ENCODE peak calls at places on chromosomes 12 and 14, in four cellular contexts. One of them, this sample, is unnamed.

GRCh38 chr14:100529561-100530031 is 57.6 kb downstream of the BEGAIN start:
- DNase-seq in IMR-90: no peak
- DNase-seq in body of pancreas: peak; percentile 1
- DNase-seq in CD8-positive, alpha-beta T cell: no peak
- DNase-seq in this sample: no peak

GRCh38 chr12:49519574-49519936 is 19.3 kb upstream of the KCNH3 start:
- DNase-seq in IMR-90: no peak
- DNase-seq in body of pancreas: no peak
- DNase-seq in CD8-positive, alpha-beta T cell: no peak
- DNase-seq in this sample: no peak

GRCh38 chr12:64639466-64639865 is 29.2 kb downstream of the RASSF3 start:
- DNase-seq in IMR-90: no peak
- DNase-seq in body of pancreas: peak; percentile 46
- DNase-seq in CD8-positive, alpha-beta T cell: no peak
- DNase-seq in this sample: no peak

GRCh38 chr12:94795520-94795919 is 145.2 kb upstream of the TMCC3 start:
- DNase-seq in IMR-90: peak; percentile 53
- DNase-seq in body of pancreas: no peak
- DNase-seq in CD8-positive, alpha-beta T cell: no peak
- DNase-seq in this sample: no peak

GRCh38 chr12:27140478-27140969 is 58.1 kb upstream of the C12orf71 start:
- DNase-seq in IMR-90: no peak
- DNase-seq in body of pancreas: no peak
- DNase-seq in CD8-positive, alpha-beta T cell: no peak
- DNase-seq in this sample: no peak

GRCh38 chr14:103393687-103394626 is 8.7 kb downstream of the MARK3 start:
- DNase-seq in IMR-90: peak; percentile 53
- DNase-seq in body of pancreas: peak; percentile 54
- DNase-seq in CD8-positive, alpha-beta T cell: no peak
- DNase-seq in this sample: no peak

GRCh38 chr14:103073876-103074698 is 9.9 kb upstream of the LBHD2 start:
- DNase-seq in IMR-90: no peak
- DNase-seq in body of pancreas: no peak
- DNase-seq in CD8-positive, alpha-beta T cell: no peak
- DNase-seq in this sample: no peak

GRCh38 chr12:115988629-115989563 is 288.6 kb downstream of the MED13L start:
- DNase-seq in IMR-90: peak; percentile 33
- DNase-seq in body of pancreas: no peak
- DNase-seq in CD8-positive, alpha-beta T cell: no peak
- DNase-seq in this sample: no peak

GRCh38 chr12:34205401-34205800 is 183.1 kb downstream of the ALG10 start:
- DNase-seq in IMR-90: no peak
- DNase-seq in body of pancreas: no peak
- DNase-seq in CD8-positive, alpha-beta T cell: no peak
- DNase-seq in this sample: no peak

GRCh38 chr14:63051966-63052365 is 6.7 kb upstream of the KCNH5 start:
- DNase-seq in IMR-90: no peak
- DNase-seq in body of pancreas: no peak
- DNase-seq in CD8-positive, alpha-beta T cell: no peak
- DNase-seq in this sample: no peak

GRCh38 chr12:63948211-63948610 is 103.7 kb downstream of the SRGAP1 start:
- DNase-seq in IMR-90: no peak
- DNase-seq in body of pancreas: no peak
- DNase-seq in CD8-positive, alpha-beta T cell: no peak
- DNase-seq in this sample: no peak

GRCh38 chr14:53273671-53274072 is 120.5 kb upstream of the DDHD1 start:
- DNase-seq in IMR-90: peak; percentile 10
- DNase-seq in body of pancreas: no peak
- DNase-seq in CD8-positive, alpha-beta T cell: no peak
- DNase-seq in this sample: no peak

GRCh38 chr14:36805116-36805515 is 143.5 kb downstream of the PAX9 start:
- DNase-seq in IMR-90: no peak
- DNase-seq in body of pancreas: no peak
- DNase-seq in CD8-positive, alpha-beta T cell: no peak
- DNase-seq in this sample: no peak

GRCh38 chr14:89955418-89956293 is at the start of gene TDP1:
- DNase-seq in IMR-90: peak; percentile 92
- DNase-seq in body of pancreas: peak; percentile 98
- DNase-seq in CD8-positive, alpha-beta T cell: peak; percentile 97
- DNase-seq in this sample: peak; percentile 95

GRCh38 chr12:52862023-52862422 is 13.2 kb upstream of the KRT78 start:
- DNase-seq in IMR-90: no peak
- DNase-seq in body of pancreas: no peak
- DNase-seq in CD8-positive, alpha-beta T cell: no peak
- DNase-seq in this sample: no peak

GRCh38 chr12:39618701-39619100 is 902 bp downstream of the ABCD2 start:
- DNase-seq in IMR-90: no peak
- DNase-seq in body of pancreas: no peak
- DNase-seq in CD8-positive, alpha-beta T cell: no peak
- DNase-seq in this sample: no peak

GRCh38 chr12:72276212-72276865 is 4.2 kb downstream of the TRHDE start:
- DNase-seq in IMR-90: no peak
- DNase-seq in body of pancreas: no peak
- DNase-seq in CD8-positive, alpha-beta T cell: no peak
- DNase-seq in this sample: no peak

GRCh38 chr12:114476159-114476558 is 70.2 kb upstream of the TBX5 start:
- DNase-seq in IMR-90: peak; percentile 66
- DNase-seq in body of pancreas: no peak
- DNase-seq in CD8-positive, alpha-beta T cell: no peak
- DNase-seq in this sample: no peak

GRCh38 chr12:28050606-28051005 is 78.1 kb upstream of the PTHLH start:
- DNase-seq in IMR-90: no peak
- DNase-seq in body of pancreas: no peak
- DNase-seq in CD8-positive, alpha-beta T cell: no peak
- DNase-seq in this sample: no peak

GRCh38 chr14:58638231-58639205 is 756 bp downstream of the DACT1 start:
- DNase-seq in IMR-90: peak; percentile 30
- DNase-seq in body of pancreas: peak; percentile 6
- DNase-seq in CD8-positive, alpha-beta T cell: no peak
- DNase-seq in this sample: no peak

GRCh38 chr12:80780746-80781145 is 64.0 kb downstream of the MYF5 start:
- DNase-seq in IMR-90: no peak
- DNase-seq in body of pancreas: no peak
- DNase-seq in CD8-positive, alpha-beta T cell: no peak
- DNase-seq in this sample: no peak

GRCh38 chr14:102691763-102692162 is 85.5 kb upstream of the TRAF3 start:
- DNase-seq in IMR-90: no peak
- DNase-seq in body of pancreas: no peak
- DNase-seq in CD8-positive, alpha-beta T cell: no peak
- DNase-seq in this sample: no peak

GRCh38 chr14:90805662-90806548 is 10.3 kb downstream of the TTC7B start:
- DNase-seq in IMR-90: no peak
- DNase-seq in body of pancreas: no peak
- DNase-seq in CD8-positive, alpha-beta T cell: no peak
- DNase-seq in this sample: no peak

GRCh38 chr12:115070313-115070712 is 386.3 kb upstream of the TBX3 start:
- DNase-seq in IMR-90: peak; percentile 16
- DNase-seq in body of pancreas: no peak
- DNase-seq in CD8-positive, alpha-beta T cell: no peak
- DNase-seq in this sample: no peak

GRCh38 chr14:75067212-75067611 is 2.2 kb upstream of the ZC2HC1C start:
- DNase-seq in IMR-90: no peak
- DNase-seq in body of pancreas: no peak
- DNase-seq in CD8-positive, alpha-beta T cell: no peak
- DNase-seq in this sample: no peak

GRCh38 chr12:125403145-125403789 is 338.0 kb downstream of the AACS start:
- DNase-seq in IMR-90: peak; percentile 6
- DNase-seq in body of pancreas: peak; percentile 6
- DNase-seq in CD8-positive, alpha-beta T cell: no peak
- DNase-seq in this sample: no peak

GRCh38 chr14:64438181-64438839 is 27.0 kb upstream of the AKAP5 start:
- DNase-seq in IMR-90: peak; percentile 87
- DNase-seq in body of pancreas: peak; percentile 14
- DNase-seq in CD8-positive, alpha-beta T cell: no peak
- DNase-seq in this sample: no peak

GRCh38 chr14:50667491-50668007 is 557 bp downstream of the SAV1 start:
- DNase-seq in IMR-90: no peak
- DNase-seq in body of pancreas: peak; percentile 59
- DNase-seq in CD8-positive, alpha-beta T cell: peak; percentile 46
- DNase-seq in this sample: no peak

GRCh38 chr12:124507188-124508109 is 60.0 kb downstream of the NCOR2 start:
- DNase-seq in IMR-90: peak; percentile 69
- DNase-seq in body of pancreas: no peak
- DNase-seq in CD8-positive, alpha-beta T cell: no peak
- DNase-seq in this sample: no peak

GRCh38 chr12:81274619-81275018 is 196.7 kb downstream of the ACSS3 start:
- DNase-seq in IMR-90: no peak
- DNase-seq in body of pancreas: no peak
- DNase-seq in CD8-positive, alpha-beta T cell: no peak
- DNase-seq in this sample: no peak

GRCh38 chr12:46369095-46369473 is 3.5 kb downstream of the SLC38A2 start:
- DNase-seq in IMR-90: no peak
- DNase-seq in body of pancreas: no peak
- DNase-seq in CD8-positive, alpha-beta T cell: no peak
- DNase-seq in this sample: no peak

GRCh38 chr14:21234112-21234511 is 35.1 kb downstream of the HNRNPC start:
- DNase-seq in IMR-90: no peak
- DNase-seq in body of pancreas: no peak
- DNase-seq in CD8-positive, alpha-beta T cell: no peak
- DNase-seq in this sample: no peak

GRCh38 chr14:21236948-21237797 is 32.1 kb downstream of the HNRNPC start:
- DNase-seq in IMR-90: no peak
- DNase-seq in body of pancreas: no peak
- DNase-seq in CD8-positive, alpha-beta T cell: no peak
- DNase-seq in this sample: no peak

GRCh38 chr14:21231020-21231652 is 38.1 kb downstream of the HNRNPC start:
- DNase-seq in IMR-90: no peak
- DNase-seq in body of pancreas: no peak
- DNase-seq in CD8-positive, alpha-beta T cell: peak; percentile 53
- DNase-seq in this sample: no peak

GRCh38 chr14:21229821-21230220 is 39.4 kb downstream of the HNRNPC start:
- DNase-seq in IMR-90: no peak
- DNase-seq in body of pancreas: no peak
- DNase-seq in CD8-positive, alpha-beta T cell: no peak
- DNase-seq in this sample: no peak

DNA sequence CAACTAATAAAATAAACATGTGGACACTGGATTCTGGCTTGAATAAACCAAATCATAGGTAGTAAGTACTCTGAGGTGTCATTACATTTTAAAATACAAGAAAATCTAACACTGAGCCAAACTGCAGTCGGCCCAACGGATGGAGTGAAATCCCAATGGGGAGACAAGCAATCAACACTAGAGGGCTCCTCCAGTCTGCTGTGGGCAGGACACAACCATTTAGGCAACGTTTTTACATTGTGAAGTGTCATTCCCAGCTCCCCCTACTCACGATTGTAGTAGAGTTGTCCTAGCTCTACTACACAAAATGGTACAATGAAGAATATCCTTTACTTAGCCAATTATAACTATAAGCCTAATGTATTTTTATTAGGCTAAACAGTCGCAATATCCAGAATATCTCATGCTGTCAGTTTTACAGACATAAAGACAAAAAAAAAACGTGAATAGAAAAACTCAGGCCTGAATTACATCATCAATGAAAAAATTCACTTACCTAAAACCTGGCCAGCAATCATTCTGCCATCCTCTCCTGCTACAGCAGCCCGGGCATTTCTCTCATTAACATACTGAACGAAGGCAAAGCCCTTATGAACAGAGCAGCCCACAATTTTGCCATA is 35.7 kb downstream of the HNRNPC start:
- DNase-seq in IMR-90: no peak
- DNase-seq in body of pancreas: no peak
- DNase-seq in CD8-positive, alpha-beta T cell: no peak
- DNase-seq in this sample: no peak
- H3K4me1 ChIP-seq in IMR-90: peaks cover 3% of the 10 kb centered on the region
- H3K4me1 ChIP-seq in body of pancreas: peaks cover 68% of the 10 kb centered on the region
- H3K4me1 ChIP-seq in CD8-positive, alpha-beta T cell: peaks cover 93% of the 10 kb centered on the region
- H3K4me1 ChIP-seq in this sample: peaks cover 38% of the 10 kb centered on the region

GRCh38 chr12:109605599-109606228 is 32.1 kb downstream of the MVK start:
- DNase-seq in IMR-90: no peak
- DNase-seq in body of pancreas: no peak
- DNase-seq in CD8-positive, alpha-beta T cell: no peak
- DNase-seq in this sample: no peak

GRCh38 chr12:109604902-109605536 is 31.4 kb downstream of the MVK start:
- DNase-seq in IMR-90: no peak
- DNase-seq in body of pancreas: no peak
- DNase-seq in CD8-positive, alpha-beta T cell: no peak
- DNase-seq in this sample: no peak

GRCh38 chr12:109608270-109608669 is 34.7 kb downstream of the MVK start:
- DNase-seq in IMR-90: no peak
- DNase-seq in body of pancreas: no peak
- DNase-seq in CD8-positive, alpha-beta T cell: no peak
- DNase-seq in this sample: no peak

GRCh38 chr12:109607618-109608017 is 34.0 kb downstream of the MVK start:
- DNase-seq in IMR-90: no peak
- DNase-seq in body of pancreas: no peak
- DNase-seq in CD8-positive, alpha-beta T cell: no peak
- DNase-seq in this sample: no peak

GRCh38 chr12:109606261-109607028 is 32.9 kb downstream of the MVK start:
- DNase-seq in IMR-90: no peak
- DNase-seq in body of pancreas: no peak
- DNase-seq in CD8-positive, alpha-beta T cell: no peak
- DNase-seq in this sample: no peak
- H3K4me3 ChIP-seq in IMR-90: no peak overlapping the region
- H3K4me3 ChIP-seq in body of pancreas: no peak overlapping the region
- H3K4me3 ChIP-seq in CD8-positive, alpha-beta T cell: no peak overlapping the region
- H3K4me3 ChIP-seq in this sample: no peak overlapping the region

GRCh38 chr12:130881046-130881445 is 9.2 kb downstream of the RAN start:
- DNase-seq in IMR-90: no peak
- DNase-seq in body of pancreas: no peak
- DNase-seq in CD8-positive, alpha-beta T cell: no peak
- DNase-seq in this sample: no peak
- H3K27ac ChIP-seq in IMR-90: no peak overlapping the region
- H3K27ac ChIP-seq in body of pancreas: no peak overlapping the region
- H3K27ac ChIP-seq in CD8-positive, alpha-beta T cell: no peak overlapping the region
- H3K27ac ChIP-seq in this sample: no peak overlapping the region

GRCh38 chr12:89856431-89856830 is 147.8 kb upstream of the ATP2B1 start:
- DNase-seq in IMR-90: peak; percentile 72
- DNase-seq in body of pancreas: no peak
- DNase-seq in CD8-positive, alpha-beta T cell: no peak
- DNase-seq in this sample: no peak
- H3K4me1 ChIP-seq in IMR-90: peaks cover 2% of the 10 kb centered on the region
- H3K4me1 ChIP-seq in body of pancreas: no peaks in the 10 kb centered on the region
- H3K4me1 ChIP-seq in CD8-positive, alpha-beta T cell: peaks cover 11% of the 10 kb centered on the region
- H3K4me1 ChIP-seq in this sample: peaks cover 13% of the 10 kb centered on the region

This sample was measured in effector memory CD4-positive, alpha-beta T cell.